ENCODE peak calls at places on chromosomes 7 and 10, in seven cellular contexts. V is SK-N-SH, K is K562, M is GM12878, T is HepG2, H is H1, S is GM12892. C is an unnamed sample.
A peak's percentile ranks its signal among the peaks of the same experiment; 100 is the strongest.

GRCh38 chr7:55306331-55306730 is 58.8 kb upstream of the LANCL2 start:
- DNase-seq in V (no peak), K (no peak), M (no peak), T (no peak), H (no peak), S (no peak), C (no peak)

GRCh38 chr7:112692333-112692732 is 97.9 kb downstream of the TMEM168 start:
- DNase-seq in V (no peak), K (no peak), M (no peak), T (no peak), H (no peak), S (no peak), C (no peak)

GRCh38 chr10:26737730-26738129 is 40.2 kb downstream of the PDSS1 start:
- DNase-seq in V (no peak), K (no peak), M (peak; percentile 95), T (no peak), H (no peak), S (peak; percentile 46), C (peak; percentile 44)

GRCh38 chr7:131021460-131021859 is 287.5 kb upstream of the KLF14 start:
- DNase-seq in V (no peak), K (no peak), M (no peak), T (no peak), H (no peak), S (no peak), C (no peak)

GRCh38 chr7:10708447-10708846 is 265.2 kb upstream of the PHF14 start:
- DNase-seq in V (peak; percentile 43), K (peak; percentile 73), M (no peak), T (peak; percentile 4), H (peak; percentile 34), S (no peak), C (no peak)

GRCh38 chr7:76377186-76377918 is 18.6 kb upstream of the YWHAG start:
- DNase-seq in V (no peak), K (no peak), M (no peak), T (peak; percentile 67), H (no peak), S (no peak), C (no peak)

GRCh38 chr7:84207025-84207424 is 12.4 kb upstream of the SEMA3A start:
- DNase-seq in V (no peak), K (no peak), M (no peak), T (no peak), H (no peak), S (no peak), C (no peak)

GRCh38 chr7:105975770-105976428 is 12.8 kb downstream of the CDHR3 start:
- DNase-seq in V (no peak), K (no peak), M (no peak), T (no peak), H (no peak), S (no peak), C (no peak)

GRCh38 chr10:80196270-80196949 is 8.9 kb downstream of the ANXA11 start:
- DNase-seq in V (no peak), K (no peak), M (peak; percentile 68), T (peak; percentile 90), H (no peak), S (no peak), C (no peak)

GRCh38 chr10:106609466-106609865 is 555.0 kb downstream of the SORCS1 start:
- DNase-seq in V (no peak), K (no peak), M (no peak), T (no peak), H (no peak), S (no peak), C (no peak)

GRCh38 chr10:43945908-43946307 is 297.2 kb upstream of the ZNF32 start:
- DNase-seq in V (no peak), K (no peak), M (no peak), T (no peak), H (no peak), S (no peak), C (no peak)

GRCh38 chr7:149495785-149496641 is 1.6 kb downstream of the ZNF746 start:
- DNase-seq in V (peak; percentile 61), K (peak; percentile 89), M (no peak), T (peak; percentile 54), H (no peak), S (no peak), C (no peak)

GRCh38 chr10:81576336-81576735 is 298.7 kb upstream of the NRG3 start:
- DNase-seq in V (no peak), K (no peak), M (no peak), T (no peak), H (no peak), S (no peak), C (no peak)

GRCh38 chr10:133278577-133279265 is 2.1 kb upstream of the ADAM8 start:
- DNase-seq in V (no peak), K (peak; percentile 86), M (no peak), T (peak; percentile 72), H (no peak), S (peak; percentile 73), C (peak; percentile 86)

GRCh38 chr7:141328290-141328689 is 222.9 kb upstream of the AGK start:
- DNase-seq in V (no peak), K (no peak), M (no peak), T (no peak), H (no peak), S (no peak), C (no peak)

GRCh38 chr7:117800406-117800805 is 72.8 kb downstream of the CTTNBP2 start:
- DNase-seq in V (no peak), K (no peak), M (no peak), T (no peak), H (no peak), S (no peak), C (no peak)

GRCh38 chr10:125014984-125015944 is 73.3 kb downstream of the ZRANB1 start:
- DNase-seq in V (peak; percentile 88), K (no peak), M (no peak), T (no peak), H (no peak), S (no peak), C (no peak)

GRCh38 chr10:111429288-111430028 is 352.6 kb downstream of the ADRA2A start:
- DNase-seq in V (peak; percentile 27), K (no peak), M (no peak), T (no peak), H (no peak), S (no peak), C (no peak)

GRCh38 chr10:111078505-111079185 is 1.8 kb downstream of the ADRA2A start:
- DNase-seq in V (no peak), K (no peak), M (no peak), T (no peak), H (no peak), S (no peak), C (no peak)

GRCh38 chr7:585873-586272 is 66.2 kb upstream of the PDGFA start:
- DNase-seq in V (no peak), K (no peak), M (no peak), T (no peak), H (no peak), S (no peak), C (no peak)

GRCh38 chr10:17366705-17367104 is 87.7 kb downstream of the ST8SIA6 start:
- DNase-seq in V (no peak), K (no peak), M (no peak), T (no peak), H (no peak), S (no peak), C (no peak)

GRCh38 chr10:68625316-68625921 is 65.3 kb downstream of the TET1 start:
- DNase-seq in V (no peak), K (peak; percentile 30), M (no peak), T (no peak), H (no peak), S (no peak), C (no peak)

DNA sequence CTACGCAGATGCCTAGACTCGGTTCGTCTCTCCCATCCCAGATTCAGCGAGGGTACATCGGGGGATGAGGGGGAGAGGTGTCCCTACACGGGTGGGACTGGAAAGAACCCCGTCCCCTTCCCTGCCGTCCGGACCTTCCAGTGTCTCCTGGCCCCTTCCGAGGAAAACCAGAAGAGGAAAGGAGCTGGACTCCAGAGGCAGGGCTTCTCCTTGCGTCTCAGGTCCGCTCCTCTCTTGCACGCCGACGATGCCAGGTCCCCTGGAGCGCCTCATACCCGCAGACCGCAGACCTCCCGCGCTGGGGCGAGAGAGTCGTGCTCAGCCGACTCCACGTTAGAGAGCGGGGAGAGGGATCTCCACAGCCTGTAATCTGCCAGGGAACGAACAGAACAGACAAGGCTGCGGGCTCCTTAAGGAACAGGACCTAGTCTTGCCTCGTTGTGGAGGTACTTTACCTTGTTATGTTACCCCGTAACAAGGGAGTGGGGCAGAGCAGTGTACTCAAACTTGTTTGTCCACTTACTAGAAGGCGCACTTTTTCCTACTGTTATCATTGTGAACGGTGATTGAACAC is 397 bp upstream of the IMPDH1 start:
- DNase-seq in V (peak; percentile 81), K (peak; percentile 74), M (no peak), T (no peak), H (no peak), S (peak; percentile 53), C (no peak)
- TF ChIP-seq TAF1 in V (no peak), K (no peak), M (no peak), T (no peak), H (peak; percentile 36), S (no peak), C (no peak)

GRCh38 chr10:28986117-28986792 is 302.6 kb upstream of the LYZL1 start:
- DNase-seq in V (no peak), K (peak; percentile 72), M (no peak), T (no peak), H (no peak), S (no peak), C (no peak)
- TF ChIP-seq TAF1 in V (no peak), K (no peak), M (no peak), T (no peak), H (no peak), S (no peak), C (no peak)

GRCh38 chr7:4791738-4792536 is 16.5 kb downstream of the AP5Z1 start:
- DNase-seq in V (peak; percentile 96), K (peak; percentile 74), M (no peak), T (peak; percentile 23), H (peak; percentile 83), S (no peak), C (peak; percentile 86)
- TF ChIP-seq TAF1 in V (no peak), K (no peak), M (no peak), T (no peak), H (peak; percentile 14), S (no peak), C (no peak)

DNA sequence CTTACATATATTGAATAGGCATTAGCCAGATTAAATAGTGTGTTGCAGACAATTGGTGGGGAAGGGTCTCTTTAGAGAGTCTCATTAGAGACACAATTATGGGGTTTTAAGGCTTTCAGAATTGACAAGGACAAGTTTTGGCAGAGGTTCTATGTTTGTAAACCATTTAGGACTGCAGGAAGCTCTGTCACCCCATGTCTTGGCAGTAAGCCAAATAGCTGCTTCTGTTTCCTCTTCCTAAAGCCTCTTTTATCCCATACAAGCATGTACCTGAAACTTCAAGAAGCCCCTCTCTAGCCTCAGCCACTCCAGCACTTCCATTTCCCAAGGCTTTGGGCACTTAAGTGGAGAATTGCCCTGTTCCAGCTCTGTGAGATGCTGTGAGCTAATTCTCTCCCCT is 21.8 kb upstream of the LRRC4 start:
- DNase-seq in V (peak; percentile 56), K (peak; percentile 49), M (no peak), T (no peak), H (no peak), S (no peak), C (no peak)
- TF ChIP-seq TAF1 in V (no peak), K (no peak), M (no peak), T (no peak), H (no peak), S (no peak), C (no peak)